ENCODE peak calls at places on chromosomes 7 and 10, in five cellular contexts. T, I, E, L and A are unnamed samples.
A peak's percentile ranks its signal among the peaks of the same experiment; 100 is the strongest.

GRCh38 chr10:15426558-15426957 is 55.5 kb upstream of the FAM171A1 start:
- DNase-seq in L (no peak), T (no peak), E (no peak), I (no peak), A (no peak)

GRCh38 chr7:104074529-104074928 is 85.1 kb upstream of the RELN start:
- DNase-seq in L (no peak), E (no peak), I (no peak), T (no peak), A (no peak)

GRCh38 chr10:13673165-13673564 is 86.4 kb downstream of the PRPF18 start:
- DNase-seq in I (no peak), L (no peak), T (no peak), E (no peak), A (no peak)

GRCh38 chr7:142669074-142669654 is 80.1 kb upstream of the PRSS1 start:
- DNase-seq in L (no peak), I (no peak), T (peak; percentile 20), E (peak; percentile 19), A (no peak)

GRCh38 chr10:103548581-103549348 is 55.3 kb downstream of the NEURL1 start:
- DNase-seq in L (no peak), I (no peak), T (no peak), E (no peak), A (no peak)

GRCh38 chr10:126504051-126504760 is 115.9 kb upstream of the ADAM12 start:
- DNase-seq in L (no peak), E (peak; percentile 87), T (peak; percentile 23), I (peak; percentile 16), A (peak; percentile 56)

GRCh38 chr10:69065406-69066361 is 22.2 kb upstream of the SRGN start:
- DNase-seq in I (peak; percentile 55), T (no peak), E (peak; percentile 45), L (no peak), A (no peak)

GRCh38 chr7:76513817-76514799 is 3.8 kb downstream of the UPK3B start:
- DNase-seq in E (no peak), T (no peak), L (no peak), I (no peak), A (no peak)

DNA sequence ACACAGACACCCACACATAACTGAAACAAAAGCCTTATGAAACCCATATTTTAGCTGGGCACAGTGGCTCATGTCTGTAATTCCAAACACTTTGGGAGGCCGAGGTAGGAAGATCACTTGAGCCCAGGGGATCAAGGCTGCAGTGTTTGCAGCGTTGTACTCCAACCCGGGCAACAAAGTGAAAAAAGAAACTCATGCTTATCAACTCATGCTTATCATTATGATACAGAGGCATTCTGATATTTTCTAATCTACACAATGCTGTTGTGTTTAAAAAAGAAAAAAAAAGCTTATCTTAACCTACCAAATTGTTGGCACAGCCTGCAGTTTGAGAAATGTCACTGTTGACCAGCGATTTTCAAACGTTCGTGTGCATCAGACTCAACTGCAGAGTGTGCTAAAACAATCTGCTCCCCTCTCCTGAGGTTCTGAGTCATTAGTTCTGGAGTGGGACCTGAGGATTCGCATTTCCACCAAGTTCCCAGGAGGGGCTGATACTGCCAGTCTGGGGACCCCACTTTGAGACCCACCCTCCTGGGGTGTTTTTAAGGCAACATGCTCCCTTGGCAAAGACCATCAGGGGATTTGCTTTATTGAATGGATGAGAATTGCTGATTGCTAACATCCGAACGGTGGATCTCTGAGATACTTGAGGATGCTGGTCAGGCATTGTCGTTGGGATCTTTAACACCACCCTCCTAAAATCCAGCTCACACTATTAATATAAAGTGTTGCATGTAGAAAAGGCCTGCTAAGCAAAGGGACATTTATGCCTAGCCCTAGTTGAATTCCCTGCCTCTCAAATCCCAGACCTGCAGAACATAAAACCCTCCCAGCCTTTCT is 16.2 kb downstream of the CHST3 start:
- DNase-seq in I (no peak), T (no peak), E (no peak), L (no peak), A (no peak)
- H3K4me1 ChIP-seq in I (peaks cover 99% of the 10 kb centered on the region), T (peaks cover 4% of the 10 kb centered on the region), E (peaks cover 99% of the 10 kb centered on the region), L (no peaks in the 10 kb centered on the region), A (peaks cover 13% of the 10 kb centered on the region)

DNA sequence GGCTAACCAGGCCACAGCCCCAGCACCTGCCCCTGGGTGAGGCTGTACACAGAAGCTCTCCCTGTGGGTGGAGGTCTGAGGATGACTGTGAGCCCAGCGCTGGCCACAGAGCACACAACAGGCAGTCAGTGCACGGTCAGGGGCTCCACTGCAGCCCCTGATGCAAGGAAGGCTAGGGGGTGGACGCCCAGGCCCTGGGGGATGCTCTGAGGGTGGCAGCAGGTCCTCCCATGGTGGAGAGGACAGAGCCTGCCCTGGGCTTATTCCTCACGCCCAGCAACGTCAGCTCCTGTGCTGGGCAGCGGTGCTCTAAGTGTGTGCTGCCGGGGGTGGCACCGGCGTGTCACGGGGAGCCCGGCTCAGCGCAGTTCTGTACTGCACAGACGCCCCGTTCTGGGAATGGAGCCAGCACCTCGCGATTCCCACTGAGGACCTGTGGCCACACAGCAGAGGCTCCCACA is 223.2 kb downstream of the MAD1L1 start:
- DNase-seq in I (peak; percentile 82), L (no peak), E (no peak), T (no peak), A (no peak)
- H3K4me3 ChIP-seq in I (no peak overlapping the region), L (no peak overlapping the region), E (no peak overlapping the region), T (no peak overlapping the region), A (no peak overlapping the region)

DNA sequence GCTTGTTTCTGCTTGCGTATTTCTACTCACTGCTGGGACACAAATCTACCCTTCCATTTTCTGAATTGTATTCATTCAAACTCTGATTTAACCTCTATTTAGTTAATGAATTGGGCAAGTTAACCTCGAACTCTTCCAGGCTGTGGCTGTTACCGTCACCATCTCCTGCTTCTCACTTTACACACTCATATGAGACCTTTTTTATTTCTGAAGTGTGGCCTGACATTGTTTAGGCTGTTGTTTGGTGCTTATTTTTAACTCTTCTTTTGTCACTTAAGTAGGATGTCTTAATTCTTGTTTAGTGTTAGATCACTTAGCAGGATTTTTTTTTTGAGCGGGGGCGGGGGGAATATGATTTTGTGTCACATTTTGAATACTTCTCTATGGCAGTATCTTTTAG is 73.2 kb downstream of the CUX1 start:
- DNase-seq in L (no peak), T (no peak), I (no peak), E (no peak), A (no peak)
- H3K4me1 ChIP-seq in L (peaks cover 4% of the 10 kb centered on the region), T (no peaks in the 10 kb centered on the region), I (peaks cover 48% of the 10 kb centered on the region), E (peaks cover 10% of the 10 kb centered on the region), A (no peaks in the 10 kb centered on the region)

GRCh38 chr7:36775673-36776072 is 51.4 kb upstream of the AOAH start:
- DNase-seq in L (no peak), E (no peak), T (no peak), I (no peak), A (no peak)

GRCh38 chr7:36775061-36775631 is 50.9 kb upstream of the AOAH start:
- DNase-seq in L (no peak), I (no peak), T (no peak), E (no peak), A (no peak)

GRCh38 chr7:36781011-36781738 is 56.9 kb upstream of the AOAH start:
- DNase-seq in E (no peak), I (no peak), L (peak; percentile 30), T (no peak), A (no peak)

GRCh38 chr7:36777855-36778254 is 53.6 kb upstream of the AOAH start:
- DNase-seq in T (no peak), E (no peak), I (no peak), L (no peak), A (no peak)

GRCh38 chr7:36777062-36777461 is 52.8 kb upstream of the AOAH start:
- DNase-seq in I (no peak), E (no peak), T (no peak), L (peak; percentile 30), A (no peak)
- H3K4me3 ChIP-seq in I (no peak overlapping the region), E (no peak overlapping the region), T (no peak overlapping the region), L (peak overlapping the region; percentile 38), A (no peak overlapping the region)

GRCh38 chr10:110492069-110492782 is 5.5 kb upstream of the DUSP5 start:
- DNase-seq in L (no peak), T (no peak), E (no peak), I (no peak), A (no peak)
- H3K4me1 ChIP-seq in L (peaks cover 16% of the 10 kb centered on the region), T (peaks cover 10% of the 10 kb centered on the region), E (peaks cover 38% of the 10 kb centered on the region), I (peaks cover 41% of the 10 kb centered on the region), A (no peaks in the 10 kb centered on the region)